ENCODE peak calls at places on chromosomes 2 and 18, in ten cellular contexts. A, F, P, K, Y, L, D, S, X and I are unnamed samples.
A peak's percentile ranks its signal among the peaks of the same experiment; 100 is the strongest.

GRCh38 chr2:188984680-188985079 is 10.5 kb downstream of the COL3A1 start:
- DNase-seq in A (peak; percentile 95), F (no peak), P (no peak), K (no peak), Y (peak; percentile 89), L (no peak), D (no peak), S (no peak), X (peak; percentile 34), I (no peak)

GRCh38 chr18:25827961-25828561 is 262.4 kb downstream of the SS18 start:
- DNase-seq in A (peak; percentile 55), F (no peak), P (peak; percentile 71), K (no peak), Y (peak; percentile 25), L (no peak), D (no peak), S (no peak), X (no peak), I (no peak)

GRCh38 chr2:215598376-215598975 is 162.6 kb upstream of the FN1 start:
- DNase-seq in A (peak; percentile 85), F (no peak), P (no peak), K (no peak), Y (peak; percentile 91), L (no peak), D (no peak), S (no peak), X (no peak), I (no peak)

GRCh38 chr2:18077724-18078123 is 199.3 kb downstream of the KCNS3 start:
- DNase-seq in A (peak; percentile 91), F (no peak), P (no peak), K (no peak), Y (peak; percentile 73), L (no peak), D (no peak), S (no peak), X (no peak), I (no peak)

GRCh38 chr2:96156011-96156820 is 11.0 kb upstream of the DUSP2 start:
- DNase-seq in A (no peak), F (no peak), P (peak; percentile 35), K (no peak), Y (no peak), L (no peak), D (no peak), S (no peak), X (no peak), I (no peak)

GRCh38 chr2:98882971-98883779 is 52.9 kb downstream of the CRACDL start:
- DNase-seq in A (no peak), F (no peak), P (no peak), K (no peak), Y (no peak), L (no peak), D (no peak), S (no peak), X (peak; percentile 13), I (no peak)

GRCh38 chr2:124810132-124810531 is 785.0 kb downstream of the CNTNAP5 start:
- DNase-seq in A (no peak), F (no peak), P (peak; percentile 9), K (no peak), Y (peak; percentile 23), L (peak; percentile 83), D (no peak), S (peak; percentile 23), X (no peak), I (no peak)

GRCh38 chr2:4763009-4763408 is 929.2 kb upstream of the SOX11 start:
- DNase-seq in A (no peak), F (peak; percentile 42), P (peak; percentile 62), K (no peak), Y (peak; percentile 33), L (peak; percentile 78), D (peak; percentile 39), S (no peak), X (no peak), I (no peak)

GRCh38 chr2:223601932-223602676 is at the start of gene SCG2:
- DNase-seq in A (peak; percentile 85), F (peak; percentile 66), P (peak; percentile 80), K (peak; percentile 15), Y (peak; percentile 97), L (peak; percentile 91), D (peak; percentile 83), S (peak; percentile 55), X (peak; percentile 60), I (peak; percentile 62)

GRCh38 chr2:239376351-239376750 is 24.5 kb downstream of the HDAC4 start:
- DNase-seq in A (no peak), F (peak; percentile 4), P (no peak), K (no peak), Y (no peak), L (no peak), D (peak; percentile 9), S (no peak), X (no peak), I (no peak)

GRCh38 chr2:217491271-217491670 is 511.5 kb downstream of the TNS1 start:
- DNase-seq in A (no peak), F (no peak), P (no peak), K (no peak), Y (no peak), L (no peak), D (no peak), S (no peak), X (no peak), I (no peak)

GRCh38 chr2:8144131-8144631 is 537.7 kb upstream of the ID2 start:
- DNase-seq in A (no peak), F (no peak), P (no peak), K (no peak), Y (no peak), L (no peak), D (no peak), S (no peak), X (no peak), I (no peak)

GRCh38 chr2:53231908-53232307 is 535.7 kb upstream of the CHAC2 start:
- DNase-seq in A (no peak), F (no peak), P (no peak), K (no peak), Y (no peak), L (no peak), D (no peak), S (no peak), X (no peak), I (no peak)

GRCh38 chr2:121075641-121076500 is 209.1 kb downstream of the TFCP2L1 start:
- DNase-seq in A (no peak), F (no peak), P (peak; percentile 61), K (no peak), Y (no peak), L (no peak), D (no peak), S (no peak), X (no peak), I (no peak)

GRCh38 chr2:100283724-100284501 is 38.4 kb downstream of the LONRF2 start:
- DNase-seq in A (no peak), F (peak; percentile 77), P (no peak), K (no peak), Y (no peak), L (no peak), D (peak; percentile 94), S (no peak), X (no peak), I (no peak)

GRCh38 chr2:218876562-218877219 is 4.0 kb upstream of the WNT10A start:
- DNase-seq in A (peak; percentile 54), F (peak; percentile 57), P (peak; percentile 88), K (peak; percentile 70), Y (peak; percentile 66), L (peak; percentile 69), D (peak; percentile 73), S (peak; percentile 46), X (peak; percentile 73), I (peak; percentile 57)

GRCh38 chr2:26235089-26235488 is 9.3 kb downstream of the HADHA start:
- DNase-seq in A (no peak), F (no peak), P (no peak), K (no peak), Y (peak; percentile 13), L (no peak), D (peak; percentile 31), S (no peak), X (no peak), I (no peak)

GRCh38 chr18:46502444-46502843 is 154.6 kb downstream of the LOXHD1 start:
- DNase-seq in A (no peak), F (no peak), P (no peak), K (no peak), Y (no peak), L (peak; percentile 82), D (no peak), S (no peak), X (no peak), I (no peak)

GRCh38 chr2:229490167-229490566 is 219.1 kb upstream of the PID1 start:
- DNase-seq in A (no peak), F (no peak), P (no peak), K (no peak), Y (no peak), L (no peak), D (no peak), S (no peak), X (no peak), I (no peak)

GRCh38 chr18:77108001-77108692 is 24.4 kb downstream of the MBP start:
- DNase-seq in A (peak; percentile 95), F (no peak), P (no peak), K (no peak), Y (peak; percentile 97), L (no peak), D (peak; percentile 57), S (peak; percentile 61), X (peak; percentile 87), I (no peak)
- H3K4me3 ChIP-seq in A (peak overlapping the region; percentile 40), F (no peak overlapping the region), P (no peak overlapping the region), K (no peak overlapping the region), Y (peak overlapping the region; percentile 5), L (no peak overlapping the region), D (no peak overlapping the region), S (no peak overlapping the region), X (no peak overlapping the region), I (peak overlapping the region; percentile 25)

GRCh38 chr18:23992119-23992940 is 22.2 kb upstream of the TTC39C start:
- DNase-seq in A (peak; percentile 72), F (peak; percentile 67), P (peak; percentile 50), K (no peak), Y (peak; percentile 39), L (no peak), D (peak; percentile 89), S (peak; percentile 39), X (no peak), I (peak; percentile 34)
- H3K4me3 ChIP-seq in A (no peak overlapping the region), F (no peak overlapping the region), P (no peak overlapping the region), K (no peak overlapping the region), Y (no peak overlapping the region), L (no peak overlapping the region), D (no peak overlapping the region), S (no peak overlapping the region), X (no peak overlapping the region), I (no peak overlapping the region)

DNA sequence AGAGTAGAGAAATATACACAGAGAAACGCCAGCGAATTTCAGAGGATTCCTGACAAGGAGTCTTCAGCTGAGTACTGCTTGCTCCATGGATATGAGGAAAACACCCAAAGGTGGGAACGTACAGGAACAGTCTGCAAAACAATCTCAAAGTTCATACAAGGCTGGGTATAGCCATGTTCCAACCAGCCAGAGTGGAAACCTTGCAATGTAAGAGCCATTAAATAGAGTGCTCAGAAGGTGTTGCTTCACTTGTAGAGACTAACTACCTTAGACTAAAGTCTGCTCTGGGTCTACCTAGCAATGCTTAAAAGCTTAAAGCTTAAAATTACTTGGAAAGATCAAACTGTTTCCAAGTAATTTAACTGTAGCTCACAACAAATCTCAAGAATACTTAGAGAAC is 6.0 kb downstream of the FANCL start:
- DNase-seq in A (no peak), F (no peak), P (no peak), K (no peak), Y (no peak), L (no peak), D (no peak), S (no peak), X (no peak), I (no peak)
- H3K4me3 ChIP-seq in A (no peak overlapping the region), F (no peak overlapping the region), P (no peak overlapping the region), K (no peak overlapping the region), Y (no peak overlapping the region), L (no peak overlapping the region), D (no peak overlapping the region), S (no peak overlapping the region), X (no peak overlapping the region), I (no peak overlapping the region)

GRCh38 chr2:137383391-137383790 is 580.9 kb upstream of the HNMT start:
- DNase-seq in A (no peak), F (no peak), P (no peak), K (no peak), Y (no peak), L (no peak), D (no peak), S (no peak), X (no peak), I (no peak)
- H3K4me3 ChIP-seq in A (no peak overlapping the region), F (no peak overlapping the region), P (no peak overlapping the region), K (no peak overlapping the region), Y (no peak overlapping the region), L (no peak overlapping the region), D (no peak overlapping the region), S (no peak overlapping the region), X (no peak overlapping the region), I (no peak overlapping the region)